ENCODE peak calls at places on chromosomes 12 and 14, in four cellular contexts. One of them, this sample, is unnamed.

GRCh38 chr12:65466906-65467305 is 188.4 kb downstream of the MSRB3 start:
- DNase-seq in CD8-positive, alpha-beta memory T cell: no peak
- DNase-seq in stomach: no peak
- DNase-seq in HFF-Myc: no peak
- DNase-seq in this sample: no peak

GRCh38 chr12:18320976-18321375 is 59.7 kb downstream of the PIK3C2G start:
- DNase-seq in stomach: no peak
- DNase-seq in HFF-Myc: no peak
- DNase-seq in CD8-positive, alpha-beta memory T cell: no peak
- DNase-seq in this sample: no peak

GRCh38 chr14:23512156-23512555 is 39.4 kb downstream of the ZFHX2 start:
- DNase-seq in CD8-positive, alpha-beta memory T cell: peak; percentile 24
- DNase-seq in HFF-Myc: no peak
- DNase-seq in stomach: no peak
- DNase-seq in this sample: no peak

GRCh38 chr12:88764781-88765470 is 184.7 kb upstream of the KITLG start:
- DNase-seq in CD8-positive, alpha-beta memory T cell: no peak
- DNase-seq in HFF-Myc: no peak
- DNase-seq in stomach: no peak
- DNase-seq in this sample: no peak

GRCh38 chr12:110080410-110080809 is 32.1 kb upstream of the C12orf76 start:
- DNase-seq in CD8-positive, alpha-beta memory T cell: no peak
- DNase-seq in stomach: no peak
- DNase-seq in HFF-Myc: no peak
- DNase-seq in this sample: no peak

GRCh38 chr12:46084666-46085631 is 94.6 kb upstream of the SCAF11 start:
- DNase-seq in stomach: no peak
- DNase-seq in HFF-Myc: no peak
- DNase-seq in CD8-positive, alpha-beta memory T cell: no peak
- DNase-seq in this sample: no peak

GRCh38 chr12:94109154-94109553 is 39.2 kb upstream of the PLXNC1 start:
- DNase-seq in HFF-Myc: peak; percentile 37
- DNase-seq in stomach: no peak
- DNase-seq in CD8-positive, alpha-beta memory T cell: no peak
- DNase-seq in this sample: peak; percentile 18

GRCh38 chr12:54749191-54749818 is 101.1 kb upstream of the DCD start:
- DNase-seq in CD8-positive, alpha-beta memory T cell: peak; percentile 57
- DNase-seq in stomach: no peak
- DNase-seq in HFF-Myc: peak; percentile 19
- DNase-seq in this sample: peak; percentile 15

GRCh38 chr12:109568486-109568885 is 4.8 kb downstream of the MMAB start:
- DNase-seq in CD8-positive, alpha-beta memory T cell: no peak
- DNase-seq in HFF-Myc: no peak
- DNase-seq in stomach: no peak
- DNase-seq in this sample: no peak

GRCh38 chr12:73950506-73950905 is 587.1 kb upstream of the ATXN7L3B start:
- DNase-seq in stomach: no peak
- DNase-seq in HFF-Myc: no peak
- DNase-seq in CD8-positive, alpha-beta memory T cell: no peak
- DNase-seq in this sample: no peak

GRCh38 chr14:99320105-99320572 is 48.1 kb upstream of the BCL11B start:
- DNase-seq in CD8-positive, alpha-beta memory T cell: peak; percentile 51
- DNase-seq in HFF-Myc: peak; percentile 5
- DNase-seq in stomach: peak; percentile 55
- DNase-seq in this sample: no peak

GRCh38 chr14:56359245-56359644 is 220.4 kb upstream of the TMEM260 start:
- DNase-seq in HFF-Myc: no peak
- DNase-seq in CD8-positive, alpha-beta memory T cell: no peak
- DNase-seq in stomach: no peak
- DNase-seq in this sample: no peak

GRCh38 chr12:119006749-119007148 is 25.4 kb downstream of the SRRM4 start:
- DNase-seq in HFF-Myc: no peak
- DNase-seq in CD8-positive, alpha-beta memory T cell: no peak
- DNase-seq in stomach: no peak
- DNase-seq in this sample: no peak

GRCh38 chr12:92551853-92552397 is 150.9 kb upstream of the PLEKHG7 start:
- DNase-seq in CD8-positive, alpha-beta memory T cell: no peak
- DNase-seq in stomach: no peak
- DNase-seq in HFF-Myc: no peak
- DNase-seq in this sample: no peak

GRCh38 chr14:50957296-50957695 is 13.0 kb upstream of the PYGL start:
- DNase-seq in CD8-positive, alpha-beta memory T cell: no peak
- DNase-seq in HFF-Myc: no peak
- DNase-seq in stomach: no peak
- DNase-seq in this sample: no peak

GRCh38 chr12:117587646-117588287 is 226.3 kb upstream of the NOS1 start:
- DNase-seq in HFF-Myc: no peak
- DNase-seq in CD8-positive, alpha-beta memory T cell: no peak
- DNase-seq in stomach: peak; percentile 66
- DNase-seq in this sample: no peak

GRCh38 chr12:22624908-22625646 is at the start of gene ETNK1:
- DNase-seq in HFF-Myc: peak; percentile 47
- DNase-seq in CD8-positive, alpha-beta memory T cell: peak; percentile 83
- DNase-seq in stomach: peak; percentile 97
- DNase-seq in this sample: peak; percentile 70

GRCh38 chr14:69152181-69152943 is 557 bp downstream of the DCAF5 start:
- DNase-seq in HFF-Myc: no peak
- DNase-seq in CD8-positive, alpha-beta memory T cell: peak; percentile 69
- DNase-seq in stomach: no peak
- DNase-seq in this sample: no peak

GRCh38 chr12:99619389-99620158 is 28.0 kb upstream of the GARIN6 start:
- DNase-seq in HFF-Myc: peak; percentile 0
- DNase-seq in stomach: no peak
- DNase-seq in CD8-positive, alpha-beta memory T cell: no peak
- DNase-seq in this sample: peak; percentile 6

GRCh38 chr14:30227871-30228270 is 300.2 kb upstream of the PRKD1 start:
- DNase-seq in HFF-Myc: peak; percentile 37
- DNase-seq in stomach: no peak
- DNase-seq in CD8-positive, alpha-beta memory T cell: no peak
- DNase-seq in this sample: no peak

GRCh38 chr14:97077253-97077653 is 280.1 kb downstream of the VRK1 start:
- DNase-seq in stomach: peak; percentile 29
- DNase-seq in HFF-Myc: no peak
- DNase-seq in CD8-positive, alpha-beta memory T cell: no peak
- DNase-seq in this sample: no peak

GRCh38 chr14:36214476-36215216 is 38.1 kb upstream of the PTCSC3 start:
- DNase-seq in HFF-Myc: no peak
- DNase-seq in CD8-positive, alpha-beta memory T cell: no peak
- DNase-seq in stomach: no peak
- DNase-seq in this sample: no peak

GRCh38 chr14:45810152-45810872 is 557.3 kb upstream of the MIS18BP1 start:
- DNase-seq in HFF-Myc: no peak
- DNase-seq in CD8-positive, alpha-beta memory T cell: no peak
- DNase-seq in stomach: no peak
- DNase-seq in this sample: no peak

GRCh38 chr12:123387508-123388217 is 3.7 kb downstream of the KMT5A start:
- DNase-seq in stomach: no peak
- DNase-seq in HFF-Myc: no peak
- DNase-seq in CD8-positive, alpha-beta memory T cell: no peak
- DNase-seq in this sample: no peak
- H3K4me3 ChIP-seq in stomach: peak overlapping the region; percentile 87
- H3K4me3 ChIP-seq in HFF-Myc: peak overlapping the region; percentile 51
- H3K4me3 ChIP-seq in CD8-positive, alpha-beta memory T cell: peak overlapping the region; percentile 83
- H3K4me3 ChIP-seq in this sample: peak overlapping the region; percentile 71

DNA sequence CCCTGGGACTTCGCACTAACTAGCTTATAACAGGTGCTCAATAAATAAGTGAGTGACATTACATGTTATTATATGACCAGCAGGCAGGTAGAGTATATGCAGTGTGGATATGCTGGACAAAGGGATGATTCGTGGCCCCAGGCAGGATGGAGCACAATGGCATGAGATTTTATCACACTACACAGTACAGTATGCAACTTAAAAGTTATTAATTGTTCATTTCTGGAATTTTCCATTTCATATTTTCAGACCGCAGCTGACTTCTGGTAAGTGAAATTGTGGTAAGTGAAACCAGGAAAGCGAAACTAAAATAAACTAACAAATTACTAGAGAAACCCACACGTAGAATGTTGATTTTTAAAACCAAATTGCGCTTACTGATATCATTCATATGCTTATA is 3.3 kb downstream of the PARP11 start:
- DNase-seq in CD8-positive, alpha-beta memory T cell: peak; percentile 34
- DNase-seq in stomach: no peak
- DNase-seq in HFF-Myc: no peak
- DNase-seq in this sample: no peak
- H3K4me3 ChIP-seq in CD8-positive, alpha-beta memory T cell: peak overlapping the region; percentile 94
- H3K4me3 ChIP-seq in stomach: no peak overlapping the region
- H3K4me3 ChIP-seq in HFF-Myc: no peak overlapping the region
- H3K4me3 ChIP-seq in this sample: no peak overlapping the region

DNA sequence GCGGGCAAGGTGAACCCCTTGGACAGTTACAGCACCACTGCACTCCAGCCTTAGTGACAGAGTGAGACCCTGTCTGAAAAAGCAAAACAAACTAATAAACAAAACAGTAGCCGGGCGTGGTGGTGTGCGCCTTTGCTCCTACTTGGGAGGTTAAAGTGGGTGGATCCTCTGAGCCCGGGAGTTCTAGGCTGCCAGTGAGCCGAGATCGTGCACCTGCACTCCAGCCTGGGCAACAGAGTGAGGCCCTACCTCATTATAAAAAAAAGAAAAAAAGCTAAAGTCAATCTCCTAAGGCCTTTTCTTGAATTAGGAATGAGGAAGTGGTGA is 24.7 kb upstream of the SPTLC2 start:
- DNase-seq in CD8-positive, alpha-beta memory T cell: no peak
- DNase-seq in HFF-Myc: no peak
- DNase-seq in stomach: no peak
- DNase-seq in this sample: no peak
- H3K4me3 ChIP-seq in CD8-positive, alpha-beta memory T cell: peak overlapping the region; percentile 55
- H3K4me3 ChIP-seq in HFF-Myc: no peak overlapping the region
- H3K4me3 ChIP-seq in stomach: peak overlapping the region; percentile 40
- H3K4me3 ChIP-seq in this sample: no peak overlapping the region

DNA sequence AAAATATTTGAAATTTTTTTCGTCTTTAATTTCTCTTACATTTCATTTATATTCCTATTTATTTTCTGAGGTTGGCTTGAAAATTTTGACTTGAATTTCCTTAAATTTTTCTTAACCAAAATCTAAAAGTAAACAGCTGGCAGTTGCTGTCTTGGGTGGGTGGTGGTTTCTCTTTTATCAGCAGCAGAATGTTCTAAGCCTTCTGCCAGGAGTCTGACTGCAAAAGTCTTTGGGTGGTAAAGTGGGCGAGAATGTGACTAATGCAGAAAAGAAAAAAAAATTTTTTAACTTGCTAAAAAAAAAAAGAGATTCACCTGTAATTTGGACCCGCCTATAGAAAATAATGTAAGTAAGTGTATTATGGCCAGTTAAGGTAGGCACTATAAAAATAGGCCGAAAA is 2.5 kb downstream of the FGFR1OP2 start:
- DNase-seq in stomach: no peak
- DNase-seq in HFF-Myc: no peak
- DNase-seq in CD8-positive, alpha-beta memory T cell: peak; percentile 47
- DNase-seq in this sample: no peak
- H3K4me3 ChIP-seq in stomach: peak overlapping the region; percentile 3
- H3K4me3 ChIP-seq in HFF-Myc: peak overlapping the region; percentile 14
- H3K4me3 ChIP-seq in CD8-positive, alpha-beta memory T cell: peak overlapping the region; percentile 45
- H3K4me3 ChIP-seq in this sample: no peak overlapping the region

GRCh38 chr14:64541261-64541970 is 875 bp downstream of the HSPA2 start:
- DNase-seq in HFF-Myc: no peak
- DNase-seq in CD8-positive, alpha-beta memory T cell: no peak
- DNase-seq in stomach: no peak
- DNase-seq in this sample: no peak
- H3K4me3 ChIP-seq in HFF-Myc: peak overlapping the region; percentile 46
- H3K4me3 ChIP-seq in CD8-positive, alpha-beta memory T cell: peak overlapping the region; percentile 92
- H3K4me3 ChIP-seq in stomach: peak overlapping the region; percentile 57
- H3K4me3 ChIP-seq in this sample: peak overlapping the region; percentile 62

This sample was measured in AG04450.